ENCODE peak calls at places on chromosomes 4 and X, in eight cellular contexts. F, U, V, K, R, D, W and Y are unnamed samples.

GRCh38 chr4:136664988-136665387 is 867.3 kb downstream of the PCDH18 start:
- DNase-seq in F (no peak), U (no peak), V (no peak), K (peak), R (no peak), D (no peak), W (no peak), Y (no peak)

GRCh38 chrX:108091878-108092291 is 307 bp downstream of the ATG4A start:
- DNase-seq in F (peak), U (no peak), V (peak), K (no peak), R (no peak), D (no peak), W (peak), Y (no peak)

GRCh38 chrX:124212622-124213021 is 119.8 kb upstream of the TEX13D start:
- DNase-seq in F (no peak), U (no peak), V (peak), K (no peak), R (no peak), D (peak), W (no peak), Y (no peak)

GRCh38 chr4:156884183-156884582 is 87.4 kb downstream of the PDGFC start:
- DNase-seq in F (no peak), U (peak), V (peak), K (no peak), R (no peak), D (no peak), W (no peak), Y (peak)

GRCh38 chrX:9048801-9049200 is 14.9 kb upstream of the FAM9B start:
- DNase-seq in F (no peak), U (no peak), V (no peak), K (no peak), R (no peak), D (no peak), W (no peak), Y (no peak)

GRCh38 chr4:138192113-138192512 is 50.0 kb downstream of the SLC7A11 start:
- DNase-seq in F (no peak), U (peak), V (peak), K (peak), R (no peak), D (no peak), W (no peak), Y (no peak)

GRCh38 chrX:41137589-41137988 is 52.3 kb downstream of the USP9X start:
- DNase-seq in F (peak), U (no peak), V (peak), K (peak), R (no peak), D (no peak), W (no peak), Y (no peak)

GRCh38 chrX:30904186-30904585 is 15.1 kb upstream of the TAB3 start:
- DNase-seq in F (no peak), U (no peak), V (no peak), K (no peak), R (no peak), D (no peak), W (no peak), Y (no peak)

GRCh38 chr4:125762537-125762936 is 447.8 kb downstream of the FAT4 start:
- DNase-seq in F (no peak), U (no peak), V (no peak), K (no peak), R (no peak), D (no peak), W (no peak), Y (no peak)

GRCh38 chr4:154416183-154416543 is 75.4 kb downstream of the DCHS2 start:
- DNase-seq in F (no peak), U (peak), V (no peak), K (no peak), R (no peak), D (no peak), W (peak), Y (peak)

GRCh38 chr4:36198068-36198808 is 46.1 kb downstream of the ARAP2 start:
- DNase-seq in F (no peak), U (no peak), V (no peak), K (no peak), R (no peak), D (no peak), W (no peak), Y (no peak)

GRCh38 chrX:48785525-48786214 is 720 bp upstream of the GATA1 start:
- DNase-seq in F (no peak), U (no peak), V (peak), K (no peak), R (no peak), D (no peak), W (no peak), Y (no peak)

GRCh38 chr4:24266951-24267577 is 317.3 kb downstream of the DHX15 start:
- DNase-seq in F (peak), U (peak), V (no peak), K (peak), R (no peak), D (no peak), W (no peak), Y (no peak)

GRCh38 chr4:184103755-184104367 is 113.8 kb downstream of the ENPP6 start:
- DNase-seq in F (no peak), U (peak), V (no peak), K (no peak), R (no peak), D (no peak), W (no peak), Y (peak)

GRCh38 chr4:101418055-101418454 is 70.7 kb upstream of the PPP3CA start:
- DNase-seq in F (no peak), U (no peak), V (peak), K (no peak), R (peak), D (peak), W (peak), Y (no peak)

GRCh38 chrX:72021975-72022374 is 109.7 kb downstream of the RTL5 start:
- DNase-seq in F (no peak), U (peak), V (peak), K (no peak), R (no peak), D (peak), W (no peak), Y (no peak)

GRCh38 chr4:113069212-113069892 is 19.9 kb downstream of the ANK2 start:
- DNase-seq in F (no peak), U (no peak), V (peak), K (no peak), R (no peak), D (no peak), W (no peak), Y (no peak)

GRCh38 chrX:143296521-143296920 is 220.8 kb downstream of the SPANXN3 start:
- DNase-seq in F (no peak), U (no peak), V (no peak), K (no peak), R (no peak), D (no peak), W (no peak), Y (no peak)

GRCh38 chrX:125395626-125396025 is 76.0 kb downstream of the TEX13C start:
- DNase-seq in F (no peak), U (no peak), V (no peak), K (no peak), R (no peak), D (no peak), W (no peak), Y (no peak)

GRCh38 chr4:4592414-4592813 is 50.6 kb upstream of the STX18 start:
- DNase-seq in F (no peak), U (no peak), V (no peak), K (no peak), R (no peak), D (no peak), W (no peak), Y (no peak)

GRCh38 chrX:75155454-75155829 is 641 bp downstream of the ABCB7 start:
- DNase-seq in F (peak), U (no peak), V (peak), K (peak), R (no peak), D (peak), W (peak), Y (no peak)

GRCh38 chr4:1126506-1126905 is 13.1 kb upstream of the RNF212 start:
- DNase-seq in F (peak), U (peak), V (no peak), K (peak), R (no peak), D (no peak), W (peak), Y (no peak)

GRCh38 chr4:38983756-38984647 is 48.2 kb downstream of the TMEM156 start:
- DNase-seq in F (peak), U (peak), V (no peak), K (peak), R (no peak), D (no peak), W (peak), Y (no peak)

GRCh38 chr4:26457412-26457811 is 32.9 kb downstream of the CCKAR start:
- DNase-seq in F (no peak), U (peak), V (no peak), K (no peak), R (no peak), D (no peak), W (no peak), Y (no peak)

GRCh38 chr4:59393780-59394179 is 1806.3 kb upstream of the ADGRL3 start:
- DNase-seq in F (no peak), U (no peak), V (no peak), K (no peak), R (no peak), D (no peak), W (no peak), Y (no peak)

GRCh38 chr4:47577779-47578553 is 92.9 kb downstream of the ATP10D start:
- DNase-seq in F (peak), U (no peak), V (no peak), K (peak), R (no peak), D (no peak), W (peak), Y (no peak)

GRCh38 chr4:145042601-145043000 is 55.4 kb downstream of the ANAPC10 start:
- DNase-seq in F (no peak), U (no peak), V (no peak), K (no peak), R (no peak), D (no peak), W (no peak), Y (no peak)

GRCh38 chrX:103520391-103520790 is 1.1 kb upstream of the RAB40A start:
- DNase-seq in F (peak), U (no peak), V (no peak), K (peak), R (no peak), D (no peak), W (no peak), Y (no peak)

GRCh38 chr4:127698789-127699200 is 31.4 kb upstream of the SLC25A31 start:
- DNase-seq in F (peak), U (no peak), V (peak), K (peak), R (no peak), D (no peak), W (peak), Y (no peak)

GRCh38 chrX:130066975-130067615 is 43.2 kb downstream of the ELF4 start:
- DNase-seq in F (no peak), U (no peak), V (no peak), K (no peak), R (no peak), D (no peak), W (no peak), Y (no peak)

GRCh38 chr4:125283702-125284279 is 31.0 kb upstream of the FAT4 start:
- DNase-seq in F (peak), U (no peak), V (peak), K (peak), R (no peak), D (no peak), W (peak), Y (no peak)

GRCh38 chr4:96352051-96352517 is 512.2 kb downstream of the PDHA2 start:
- DNase-seq in F (no peak), U (no peak), V (peak), K (no peak), R (no peak), D (no peak), W (no peak), Y (peak)

GRCh38 chr4:85522836-85523235 is 47.9 kb downstream of the ARHGAP24 start:
- DNase-seq in F (no peak), U (peak), V (no peak), K (no peak), R (no peak), D (no peak), W (no peak), Y (no peak)

GRCh38 chr4:94256144-94256783 is 48.6 kb downstream of the SMARCAD1 start:
- DNase-seq in F (no peak), U (no peak), V (no peak), K (no peak), R (no peak), D (no peak), W (no peak), Y (no peak)

GRCh38 chrX:150482537-150483217 is 85.7 kb upstream of the MTM1 start:
- DNase-seq in F (peak), U (peak), V (peak), K (peak), R (peak), D (no peak), W (peak), Y (peak)

GRCh38 chr4:65918872-65919271 is 248.6 kb upstream of the EPHA5 start:
- DNase-seq in F (no peak), U (no peak), V (no peak), K (no peak), R (no peak), D (no peak), W (no peak), Y (no peak)